ENCODE peak calls at places on chromosomes 4 and X, in four cellular contexts. Z is brain microvascular endothelial cell, P is transverse colon, Q is tibial artery. D is an unnamed sample.

GRCh38 chrX:81900522-81900921 is 698.6 kb downstream of the SH3BGRL start:
- DNase-seq in Z (no peak), Q (no peak), P (no peak), D (no peak)

GRCh38 chr4:185061610-185062009 is 43.3 kb downstream of the HELT start:
- DNase-seq in Z (no peak), P (no peak), Q (no peak), D (no peak)

GRCh38 chrX:40612511-40612910 is 10.7 kb upstream of the MPC1L start:
- DNase-seq in P (no peak), Z (no peak), Q (no peak), D (no peak)

GRCh38 chr4:95165926-95166524 is 382.7 kb downstream of the UNC5C start:
- DNase-seq in P (no peak), Z (peak; percentile 52), Q (no peak), D (no peak)

GRCh38 chrX:3589474-3589873 is 124.0 kb downstream of the PRKX start:
- DNase-seq in Z (no peak), P (no peak), Q (no peak), D (no peak)

GRCh38 chr4:101697266-101697665 is 93.3 kb upstream of the BANK1 start:
- DNase-seq in Z (no peak), P (no peak), Q (no peak), D (no peak)

GRCh38 chr4:78776729-78777555 is 792 bp downstream of the BMP2K start:
- DNase-seq in Z (peak; percentile 51), Q (peak; percentile 53), P (peak; percentile 57), D (no peak)

GRCh38 chr4:52883707-52884669 is 21.9 kb downstream of the RASL11B start:
- DNase-seq in Z (no peak), Q (no peak), P (no peak), D (no peak)

GRCh38 chr4:185532795-185533324 is 2.4 kb downstream of the PDLIM3 start:
- DNase-seq in P (no peak), Z (no peak), Q (no peak), D (no peak)

GRCh38 chrX:45422216-45422925 is 221.7 kb upstream of the DIPK2B start:
- DNase-seq in Z (no peak), P (no peak), Q (no peak), D (no peak)

GRCh38 chrX:97026406-97026805 is 142.7 kb downstream of the RPA4 start:
- DNase-seq in Q (no peak), P (no peak), Z (peak; percentile 2), D (no peak)

GRCh38 chr4:182141046-182141445 is 102.2 kb upstream of the TENM3 start:
- DNase-seq in Z (no peak), P (no peak), Q (no peak), D (no peak)

GRCh38 chrX:13685126-13685763 is 3.7 kb upstream of the RAB9A start:
- DNase-seq in Q (no peak), Z (peak; percentile 9), P (no peak), D (no peak)

GRCh38 chr4:39706334-39706733 is 8.4 kb downstream of the UBE2K start:
- DNase-seq in Z (peak; percentile 76), P (peak; percentile 59), Q (peak; percentile 64), D (no peak)

GRCh38 chr4:3601992-3602391 is 69.8 kb upstream of the LRPAP1 start:
- DNase-seq in Q (no peak), P (no peak), Z (no peak), D (no peak)

GRCh38 chr4:6885953-6886557 is 23.6 kb upstream of the TBC1D14 start:
- DNase-seq in Q (peak; percentile 67), Z (peak; percentile 38), P (no peak), D (no peak)

GRCh38 chr4:84379881-84380618 is 119.0 kb downstream of the NKX6-1 start:
- DNase-seq in Z (peak; percentile 47), P (no peak), Q (no peak), D (no peak)

GRCh38 chrX:93673869-93674271 is at the start of gene FAM133A:
- DNase-seq in Q (no peak), P (no peak), Z (no peak), D (no peak)

GRCh38 chrX:19673334-19674040 is 158.2 kb upstream of the MAP3K15 start:
- DNase-seq in Z (peak; percentile 93), P (peak; percentile 35), Q (peak; percentile 51), D (no peak)

GRCh38 chr4:38857354-38858096 is 908 bp upstream of the TLR6 start:
- DNase-seq in P (peak; percentile 45), Q (peak; percentile 68), Z (peak; percentile 92), D (no peak)

GRCh38 chr4:34258176-34258575 is 1986.1 kb downstream of the ARAP2 start:
- DNase-seq in Z (no peak), Q (no peak), P (no peak), D (no peak)

GRCh38 chr4:56272946-56273728 is 114.2 kb downstream of the AASDH start:
- DNase-seq in P (no peak), Z (no peak), Q (no peak), D (no peak)

GRCh38 chr4:8402640-8403039 is 37.9 kb downstream of the ACOX3 start:
- DNase-seq in Q (peak; percentile 54), Z (no peak), P (no peak), D (no peak)

GRCh38 chrX:108516184-108516583 is 76.5 kb downstream of the COL4A5 start:
- DNase-seq in P (no peak), Z (peak; percentile 27), Q (no peak), D (no peak)

GRCh38 chr4:1449833-1450741 is 43.8 kb upstream of the NKX1-1 start:
- DNase-seq in P (no peak), Q (no peak), Z (no peak), D (peak; percentile 64)

GRCh38 chrX:40083120-40083978 is 14.4 kb downstream of the BCOR start:
- DNase-seq in Q (no peak), Z (no peak), P (no peak), D (no peak)

GRCh38 chr4:8345946-8346814 is 76.6 kb downstream of the HTRA3 start:
- DNase-seq in P (no peak), Z (no peak), Q (no peak), D (peak; percentile 66)

GRCh38 chr4:152959080-152959479 is 23.0 kb downstream of the FHDC1 start:
- DNase-seq in P (no peak), Z (no peak), Q (no peak), D (no peak)

GRCh38 chr4:182931691-182932297 is 14.6 kb upstream of the DCTD start:
- DNase-seq in Q (no peak), P (no peak), Z (no peak), D (no peak)

GRCh38 chr4:73864365-73864764 is 4.8 kb upstream of the CXCL1 start:
- DNase-seq in Q (no peak), Z (no peak), P (no peak), D (no peak)
- TF ChIP-seq CTCF in Q (no peak), Z (peak; percentile 75), P (peak; percentile 45), D (peak; percentile 55)

GRCh38 chr4:76725039-76725438 is 172.9 kb downstream of the SOWAHB start:
- DNase-seq in Q (no peak), P (no peak), Z (no peak), D (no peak)

GRCh38 chr4:76726141-76726540 is 171.8 kb downstream of the SOWAHB start:
- DNase-seq in Q (no peak), Z (no peak), P (no peak), D (no peak)

GRCh38 chr4:76723916-76724315 is 174.0 kb downstream of the SOWAHB start:
- DNase-seq in Z (peak; percentile 72), Q (no peak), P (no peak), D (no peak)

GRCh38 chr4:76726631-76727030 is 171.3 kb downstream of the SOWAHB start:
- DNase-seq in Z (no peak), P (no peak), Q (no peak), D (no peak)

GRCh38 chr4:76723373-76723772 is 174.6 kb downstream of the SOWAHB start:
- DNase-seq in Q (no peak), Z (no peak), P (no peak), D (no peak)
- TF ChIP-seq CTCF in Q (no peak), Z (peak; percentile 55), P (no peak), D (no peak)

GRCh38 chr4:138035781-138036258 is 206.3 kb downstream of the SLC7A11 start:
- DNase-seq in P (no peak), Q (no peak), Z (peak; percentile 54), D (no peak)
- TF ChIP-seq CTCF in P (peak; percentile 51), Q (peak; percentile 69), Z (peak; percentile 70), D (peak; percentile 77)

GRCh38 chr4:82430193-82431025 is at the start of the genes ENOPH1 and HNRNPDL:
- DNase-seq in P (peak; percentile 96), Z (peak; percentile 96), Q (peak; percentile 95), D (peak; percentile 99)
- TF ChIP-seq CTCF in P (peak; percentile 36), Z (no peak), Q (peak; percentile 12), D (no peak)

GRCh38 chr4:159446266-159446976 is 343.5 kb downstream of the RAPGEF2 start:
- DNase-seq in Z (peak; percentile 52), P (peak; percentile 9), Q (peak; percentile 40), D (no peak)

GRCh38 chr4:159443975-159444374 is 341.1 kb downstream of the RAPGEF2 start:
- DNase-seq in P (no peak), Z (no peak), Q (no peak), D (no peak)

GRCh38 chr4:159447296-159447695 is 344.4 kb downstream of the RAPGEF2 start:
- DNase-seq in P (no peak), Z (no peak), Q (no peak), D (no peak)

GRCh38 chr4:159445671-159446070 is 342.8 kb downstream of the RAPGEF2 start:
- DNase-seq in P (no peak), Z (no peak), Q (no peak), D (no peak)

DNA sequence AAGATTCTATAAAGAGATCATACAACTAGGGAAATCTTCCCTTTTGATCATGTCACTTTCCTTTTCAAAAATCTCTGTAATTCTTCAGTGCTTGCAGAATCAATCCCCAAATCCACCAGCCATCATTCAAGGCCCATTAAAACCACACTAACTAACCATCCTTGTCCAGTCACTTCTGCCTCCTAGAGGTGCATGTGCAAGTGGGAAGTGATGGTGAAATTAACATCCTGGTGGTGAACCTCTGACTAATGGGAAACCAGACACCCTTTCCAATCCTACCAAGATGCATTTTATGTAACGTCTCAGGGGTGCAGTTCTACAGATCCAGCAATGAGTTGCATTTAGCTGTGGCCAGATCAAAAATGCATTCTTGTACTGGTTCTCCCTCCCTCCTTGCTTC is 341.8 kb downstream of the RAPGEF2 start:
- DNase-seq in Q (no peak), Z (peak; percentile 20), P (no peak), D (no peak)
- TF ChIP-seq CTCF in Q (no peak), Z (peak; percentile 48), P (no peak), D (no peak)

DNA sequence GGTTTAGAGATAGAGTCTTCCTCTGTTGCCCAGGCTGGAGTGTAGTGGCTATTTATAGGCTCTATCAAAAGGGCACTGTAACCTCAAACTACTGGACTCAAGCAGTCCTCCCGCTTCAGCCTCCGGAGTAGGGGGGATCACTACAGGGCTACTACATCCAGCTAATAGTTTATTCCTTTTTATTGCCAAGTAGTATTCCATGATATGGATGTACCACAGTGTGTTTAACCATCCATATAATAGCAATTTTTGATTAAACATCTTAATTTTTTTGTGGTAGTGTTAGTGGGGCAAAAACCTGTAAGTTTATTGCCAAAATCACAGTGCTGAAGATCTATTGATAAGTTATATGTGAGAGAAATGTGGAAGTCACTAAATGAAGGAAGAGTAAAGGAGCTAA is 2.6 kb upstream of the NDUFC1 start:
- DNase-seq in Z (no peak), Q (no peak), P (no peak), D (no peak)
- TF ChIP-seq CTCF in Z (no peak), Q (no peak), P (no peak), D (no peak)

D was measured in type B pancreatic cell.